ENCODE peak calls at places on chromosome 21, in seven cellular contexts. One of them, this sample, is unnamed.

GRCh38 chr21:32844653-32845443 is 73.3 kb upstream of the PAXBP1 start:
- DNase-seq in IMR-90: peak
- DNase-seq in mesendoderm: peak
- DNase-seq in neuronal stem cell: no peak
- DNase-seq in mesenchymal stem cell: peak
- DNase-seq in trophoblast cell: peak
- DNase-seq in H1: no peak
- DNase-seq in this sample: no peak

GRCh38 chr21:35945089-35945671 is 115.1 kb downstream of the SETD4 start:
- DNase-seq in IMR-90: no peak
- DNase-seq in mesendoderm: no peak
- DNase-seq in neuronal stem cell: no peak
- DNase-seq in mesenchymal stem cell: no peak
- DNase-seq in trophoblast cell: no peak
- DNase-seq in H1: no peak
- DNase-seq in this sample: no peak

GRCh38 chr21:46189959-46190490 is 5.8 kb upstream of the SPATC1L start:
- DNase-seq in IMR-90: no peak
- DNase-seq in mesendoderm: no peak
- DNase-seq in neuronal stem cell: no peak
- DNase-seq in mesenchymal stem cell: no peak
- DNase-seq in trophoblast cell: no peak
- DNase-seq in H1: no peak
- DNase-seq in this sample: no peak

GRCh38 chr21:26843912-26844257 is 1.3 kb downstream of the ADAMTS1 start:
- DNase-seq in IMR-90: peak
- DNase-seq in mesendoderm: no peak
- DNase-seq in neuronal stem cell: peak
- DNase-seq in mesenchymal stem cell: peak
- DNase-seq in trophoblast cell: no peak
- DNase-seq in H1: no peak
- DNase-seq in this sample: no peak

GRCh38 chr21:15638856-15639549 is 90.8 kb upstream of the USP25 start:
- DNase-seq in IMR-90: no peak
- DNase-seq in mesendoderm: peak
- DNase-seq in neuronal stem cell: no peak
- DNase-seq in mesenchymal stem cell: no peak
- DNase-seq in trophoblast cell: peak
- DNase-seq in H1: no peak
- DNase-seq in this sample: no peak

GRCh38 chr21:36835383-36835795 is 131.1 kb downstream of the HLCS start:
- DNase-seq in IMR-90: no peak
- DNase-seq in mesendoderm: no peak
- DNase-seq in neuronal stem cell: no peak
- DNase-seq in mesenchymal stem cell: no peak
- DNase-seq in trophoblast cell: no peak
- DNase-seq in H1: no peak
- DNase-seq in this sample: no peak

GRCh38 chr21:24375201-24375600 is 1232.1 kb downstream of the MRPL39 start:
- DNase-seq in IMR-90: no peak
- DNase-seq in mesendoderm: peak
- DNase-seq in neuronal stem cell: no peak
- DNase-seq in mesenchymal stem cell: no peak
- DNase-seq in trophoblast cell: no peak
- DNase-seq in H1: peak
- DNase-seq in this sample: peak

GRCh38 chr21:36120304-36120902 is 14.5 kb upstream of the CBR3 start:
- DNase-seq in IMR-90: peak
- DNase-seq in mesendoderm: no peak
- DNase-seq in neuronal stem cell: no peak
- DNase-seq in mesenchymal stem cell: peak
- DNase-seq in trophoblast cell: peak
- DNase-seq in H1: no peak
- DNase-seq in this sample: no peak

GRCh38 chr21:41250519-41250918 is 66.1 kb upstream of the FAM3B start:
- DNase-seq in IMR-90: peak
- DNase-seq in mesendoderm: no peak
- DNase-seq in neuronal stem cell: no peak
- DNase-seq in mesenchymal stem cell: no peak
- DNase-seq in trophoblast cell: no peak
- DNase-seq in H1: no peak
- DNase-seq in this sample: no peak

GRCh38 chr21:41443562-41443961 is 17.5 kb downstream of the MX1 start:
- DNase-seq in IMR-90: no peak
- DNase-seq in mesendoderm: no peak
- DNase-seq in neuronal stem cell: no peak
- DNase-seq in mesenchymal stem cell: no peak
- DNase-seq in trophoblast cell: no peak
- DNase-seq in H1: no peak
- DNase-seq in this sample: no peak

GRCh38 chr21:33949516-33950424 is 34.2 kb upstream of the ATP5PO start:
- DNase-seq in IMR-90: no peak
- DNase-seq in mesendoderm: no peak
- DNase-seq in neuronal stem cell: no peak
- DNase-seq in mesenchymal stem cell: no peak
- DNase-seq in trophoblast cell: no peak
- DNase-seq in H1: peak
- DNase-seq in this sample: no peak

GRCh38 chr21:25573409-25574206 is 33.7 kb downstream of the MRPL39 start:
- DNase-seq in IMR-90: peak
- DNase-seq in mesendoderm: peak
- DNase-seq in neuronal stem cell: no peak
- DNase-seq in mesenchymal stem cell: peak
- DNase-seq in trophoblast cell: peak
- DNase-seq in H1: no peak
- DNase-seq in this sample: no peak

GRCh38 chr21:44265734-44266270 is 4.1 kb upstream of the DNMT3L start:
- DNase-seq in IMR-90: no peak
- DNase-seq in mesendoderm: no peak
- DNase-seq in neuronal stem cell: no peak
- DNase-seq in mesenchymal stem cell: no peak
- DNase-seq in trophoblast cell: no peak
- DNase-seq in H1: no peak
- DNase-seq in this sample: no peak

GRCh38 chr21:44263221-44263671 is 1.5 kb upstream of the DNMT3L start:
- DNase-seq in IMR-90: no peak
- DNase-seq in mesendoderm: peak
- DNase-seq in neuronal stem cell: peak
- DNase-seq in mesenchymal stem cell: no peak
- DNase-seq in trophoblast cell: no peak
- DNase-seq in H1: no peak
- DNase-seq in this sample: peak

GRCh38 chr21:44261675-44262295 is at the start of gene DNMT3L:
- DNase-seq in IMR-90: no peak
- DNase-seq in mesendoderm: no peak
- DNase-seq in neuronal stem cell: no peak
- DNase-seq in mesenchymal stem cell: no peak
- DNase-seq in trophoblast cell: no peak
- DNase-seq in H1: no peak
- DNase-seq in this sample: no peak

GRCh38 chr21:44262338-44263048 is 796 bp upstream of the DNMT3L start:
- DNase-seq in IMR-90: no peak
- DNase-seq in mesendoderm: no peak
- DNase-seq in neuronal stem cell: no peak
- DNase-seq in mesenchymal stem cell: no peak
- DNase-seq in trophoblast cell: no peak
- DNase-seq in H1: no peak
- DNase-seq in this sample: no peak

DNA sequence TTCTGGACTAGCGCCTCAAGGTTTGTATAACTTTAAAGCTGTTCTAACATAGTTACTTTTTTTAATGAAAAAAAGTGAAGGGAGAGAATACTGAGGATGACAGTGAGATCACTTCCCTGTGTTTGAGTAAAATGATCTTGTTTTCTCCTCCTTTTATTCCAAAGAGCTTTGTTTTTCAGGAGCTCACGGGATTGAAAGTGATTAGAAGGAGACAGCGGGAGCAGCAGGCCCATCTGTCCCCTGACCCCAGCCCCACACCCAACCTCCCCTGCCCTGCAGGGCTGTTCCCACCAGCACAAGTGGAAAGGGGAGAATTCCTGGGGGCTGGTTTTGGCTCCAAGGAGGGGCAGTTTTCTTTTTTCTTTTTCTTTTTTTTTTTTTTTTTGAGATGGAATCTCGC is 2.1 kb upstream of the DNMT3L start:
- DNase-seq in IMR-90: no peak
- DNase-seq in mesendoderm: peak
- DNase-seq in neuronal stem cell: no peak
- DNase-seq in mesenchymal stem cell: no peak
- DNase-seq in trophoblast cell: no peak
- DNase-seq in H1: no peak
- DNase-seq in this sample: no peak
- H4K8ac ChIP-seq in IMR-90: no peak
- H4K8ac ChIP-seq in mesendoderm: no peak
- H4K8ac ChIP-seq in neuronal stem cell: no peak
- H4K8ac ChIP-seq in mesenchymal stem cell: no peak
- H4K8ac ChIP-seq in trophoblast cell: no peak
- H4K8ac ChIP-seq in H1: no peak
- H4K8ac ChIP-seq in this sample: no peak

DNA sequence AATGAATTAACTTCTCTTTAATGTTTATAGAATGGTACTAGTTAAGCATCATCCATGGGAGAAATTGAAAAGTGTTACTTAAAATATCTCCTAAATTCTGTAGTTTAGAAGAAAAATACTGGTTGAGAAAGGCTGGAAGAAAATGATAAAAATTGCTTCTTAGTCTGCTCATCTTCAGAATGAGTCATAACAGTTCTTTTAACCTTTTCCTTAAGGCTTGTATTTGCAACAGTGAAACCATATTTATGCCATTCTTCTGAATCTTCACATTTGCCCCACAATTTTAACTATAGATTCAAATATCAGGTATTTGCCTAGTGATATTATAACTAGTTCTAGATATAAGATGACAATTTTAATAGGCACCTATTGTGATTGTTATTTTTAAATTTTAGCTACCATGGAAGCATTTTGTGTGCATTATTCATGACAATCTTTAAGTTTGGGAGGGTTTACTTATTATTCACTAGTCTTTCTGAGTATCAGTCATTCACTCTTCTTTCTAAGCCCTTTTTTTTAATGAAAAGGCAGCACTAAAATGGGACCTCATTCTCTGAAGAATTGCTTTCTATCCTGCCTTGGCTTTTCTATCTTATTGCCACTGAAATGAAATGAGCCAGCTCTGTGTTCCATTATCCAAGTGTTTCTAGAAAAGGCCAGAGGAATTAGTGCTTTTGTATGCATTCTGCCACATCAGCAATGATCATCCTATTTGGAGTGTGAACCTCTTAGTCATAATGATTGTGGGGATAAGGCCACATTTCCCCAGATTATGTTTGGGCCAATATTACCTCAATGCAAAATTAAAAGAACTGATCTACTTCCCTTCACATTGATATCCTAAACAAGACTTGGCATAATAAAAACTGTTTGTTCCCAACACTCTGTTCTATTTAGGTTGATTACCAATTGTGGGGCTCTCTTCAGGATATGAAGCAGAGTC is 58.4 kb downstream of the SAMSN1 start:
- DNase-seq in IMR-90: no peak
- DNase-seq in mesendoderm: no peak
- DNase-seq in neuronal stem cell: no peak
- DNase-seq in mesenchymal stem cell: no peak
- DNase-seq in trophoblast cell: no peak
- DNase-seq in H1: no peak
- DNase-seq in this sample: no peak
- H4K8ac ChIP-seq in IMR-90: no peak
- H4K8ac ChIP-seq in mesendoderm: no peak
- H4K8ac ChIP-seq in neuronal stem cell: no peak
- H4K8ac ChIP-seq in mesenchymal stem cell: no peak
- H4K8ac ChIP-seq in trophoblast cell: no peak
- H4K8ac ChIP-seq in H1: no peak
- H4K8ac ChIP-seq in this sample: no peak

GRCh38 chr21:45142469-45142868 is 68.1 kb downstream of the ADARB1 start:
- DNase-seq in IMR-90: peak
- DNase-seq in mesendoderm: no peak
- DNase-seq in neuronal stem cell: no peak
- DNase-seq in mesenchymal stem cell: peak
- DNase-seq in trophoblast cell: no peak
- DNase-seq in H1: peak
- DNase-seq in this sample: no peak
- H4K8ac ChIP-seq in IMR-90: no peak
- H4K8ac ChIP-seq in mesendoderm: no peak
- H4K8ac ChIP-seq in neuronal stem cell: no peak
- H4K8ac ChIP-seq in mesenchymal stem cell: no peak
- H4K8ac ChIP-seq in trophoblast cell: no peak
- H4K8ac ChIP-seq in H1: no peak
- H4K8ac ChIP-seq in this sample: no peak

DNA sequence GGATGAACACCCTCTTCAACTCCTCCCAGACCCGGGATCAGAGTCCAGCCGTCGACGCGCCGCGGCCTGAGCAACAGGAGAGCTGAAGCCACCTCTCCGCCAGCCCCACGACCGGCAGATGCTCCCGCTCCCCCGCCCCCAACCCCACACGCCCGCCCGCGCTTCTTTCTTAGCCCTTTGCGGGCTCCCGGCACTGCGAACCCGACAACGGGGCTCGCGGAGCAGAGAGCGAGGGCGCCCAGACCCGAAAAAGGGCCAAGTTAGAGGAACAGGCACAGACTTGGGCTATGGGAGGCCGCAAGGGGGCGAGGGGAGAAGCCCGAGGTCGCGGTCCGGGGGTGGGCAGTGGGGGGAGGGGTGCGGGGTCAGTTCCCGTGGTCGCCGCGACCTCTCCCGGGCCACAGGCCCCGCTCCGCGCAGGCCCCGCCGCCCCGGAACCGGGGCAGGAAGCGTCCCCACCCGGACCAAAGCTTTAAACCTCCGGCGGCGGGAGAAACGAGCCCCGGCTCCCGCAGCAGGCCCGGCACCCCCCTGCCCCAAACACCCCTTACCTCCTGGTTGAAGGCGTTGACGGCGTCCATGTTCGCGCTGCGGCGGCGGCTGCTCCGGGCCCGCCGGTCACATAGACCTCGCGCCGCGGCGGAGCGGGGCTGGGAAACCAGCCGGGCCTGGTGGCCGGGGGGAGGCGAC is 661 bp downstream of the SCAF4 start:
- DNase-seq in IMR-90: no peak
- DNase-seq in mesendoderm: peak
- DNase-seq in neuronal stem cell: peak
- DNase-seq in mesenchymal stem cell: no peak
- DNase-seq in trophoblast cell: peak
- DNase-seq in H1: peak
- DNase-seq in this sample: peak
- H4K8ac ChIP-seq in IMR-90: peak
- H4K8ac ChIP-seq in mesendoderm: peak
- H4K8ac ChIP-seq in neuronal stem cell: no peak
- H4K8ac ChIP-seq in mesenchymal stem cell: peak
- H4K8ac ChIP-seq in trophoblast cell: peak
- H4K8ac ChIP-seq in H1: peak
- H4K8ac ChIP-seq in this sample: no peak

DNA sequence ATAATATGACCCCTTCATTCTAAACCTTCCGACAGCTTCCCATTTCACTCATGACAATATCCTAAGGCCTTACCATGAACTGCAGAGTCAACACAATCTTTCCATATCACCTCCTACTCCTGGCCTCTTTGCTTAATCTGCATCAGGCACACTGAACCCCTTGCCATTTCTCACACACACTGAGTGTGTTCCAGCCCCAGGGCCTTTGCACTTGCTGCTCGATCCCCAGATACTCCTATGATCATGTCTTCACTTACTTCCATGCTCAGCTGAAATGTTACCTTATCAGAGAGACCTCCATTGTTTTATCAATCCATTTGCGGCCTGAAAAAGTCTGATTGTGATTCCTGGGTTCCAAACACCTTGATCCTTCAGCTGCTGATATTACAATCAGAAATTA is 47.0 kb downstream of the ETS2 start:
- DNase-seq in IMR-90: no peak
- DNase-seq in mesendoderm: no peak
- DNase-seq in neuronal stem cell: no peak
- DNase-seq in mesenchymal stem cell: no peak
- DNase-seq in trophoblast cell: no peak
- DNase-seq in H1: no peak
- DNase-seq in this sample: no peak
- H4K8ac ChIP-seq in IMR-90: no peak
- H4K8ac ChIP-seq in mesendoderm: no peak
- H4K8ac ChIP-seq in neuronal stem cell: no peak
- H4K8ac ChIP-seq in mesenchymal stem cell: no peak
- H4K8ac ChIP-seq in trophoblast cell: no peak
- H4K8ac ChIP-seq in H1: no peak
- H4K8ac ChIP-seq in this sample: no peak